ENCODE peak calls at places on chromosomes 12 and 14, in five cellular contexts. J is CD4-positive, CD25-positive, alpha-beta regulatory T cell; V is iPS-NIHi11; M is T-cell; Q is stimulated activated effector memory CD8-positive, alpha-beta T cell treated with anti-CD3 and anti-CD28 coated beads, Interleukin-12 subunit alpha, Interleukin-12 subunit beta, amount 100 ng/mL, for 72 hours. Y is an unnamed sample.

GRCh38 chr14:34098045-34098984 is 147.4 kb upstream of the EGLN3 start:
- DNase-seq in V (peak; percentile 52), Q (no peak), M (no peak), J (no peak), Y (peak; percentile 31)

GRCh38 chr12:124422570-124423523 is 128.0 kb downstream of the RFLNA start:
- DNase-seq in J (no peak), Q (no peak), V (peak; percentile 68), M (no peak), Y (peak; percentile 86)

GRCh38 chr12:58656254-58657009 is 263.9 kb downstream of the LRIG3 start:
- DNase-seq in V (no peak), Q (no peak), J (no peak), M (no peak), Y (no peak)

GRCh38 chr12:110917467-110917866 is 2.9 kb downstream of the MYL2 start:
- DNase-seq in J (no peak), M (no peak), Q (no peak), V (no peak), Y (peak; percentile 49)

GRCh38 chr12:6235499-6235898 is 35.3 kb downstream of the CD9 start:
- DNase-seq in M (no peak), J (no peak), V (no peak), Q (no peak), Y (no peak)

GRCh38 chr12:49347307-49348237 is 884 bp downstream of the DNAJC22 start:
- DNase-seq in J (peak; percentile 70), V (peak; percentile 95), Q (peak; percentile 93), M (peak; percentile 57), Y (peak; percentile 53)

GRCh38 chr14:72463291-72463866 is 430.5 kb downstream of the DPF3 start:
- DNase-seq in M (no peak), V (no peak), Q (no peak), J (no peak), Y (no peak)

GRCh38 chr12:54719691-54720090 is 71.5 kb upstream of the DCD start:
- DNase-seq in J (no peak), Q (no peak), M (no peak), V (no peak), Y (no peak)

GRCh38 chr14:75011356-75012097 is 8.8 kb downstream of the EIF2B2 start:
- DNase-seq in V (no peak), Q (no peak), M (no peak), J (no peak), Y (peak; percentile 39)

Y was measured in astrocyte of the cerebellum.